ENCODE peak calls at places on chromosomes 5 and 9, in five cellular contexts. V is suprapubic skin, O is ovary, J is stomach, K is tibial nerve. P is an unnamed sample. For H3K27me3, the result is how much of the 10 kb centered on the place peaks cover.

GRCh38 chr9:74094766-74095165 is 402.4 kb upstream of the RORB start:
- DNase-seq in V (no peak), O (no peak), J (no peak), K (no peak), P (no peak)

GRCh38 chr9:121718063-121718462 is 66.6 kb downstream of the DAB2IP start:
- DNase-seq in V (no peak), O (peak), J (no peak), K (no peak), P (peak)

GRCh38 chr9:102499468-102499867 is 495.7 kb upstream of the CYLC2 start:
- DNase-seq in V (no peak), O (no peak), J (no peak), K (no peak), P (no peak)

GRCh38 chr5:38036765-38037164 is 196.9 kb upstream of the GDNF start:
- DNase-seq in V (no peak), O (no peak), J (no peak), K (no peak), P (no peak)

GRCh38 chr9:249025-249424 is 34.4 kb downstream of the DOCK8 start:
- DNase-seq in V (no peak), O (no peak), J (no peak), K (no peak), P (no peak)

GRCh38 chr5:93035194-93035593 is 545.8 kb downstream of the NR2F1-AS1 start:
- DNase-seq in V (no peak), O (no peak), J (no peak), K (no peak), P (no peak)

GRCh38 chr5:125316913-125317545 is 570.6 kb upstream of the ZNF608 start:
- DNase-seq in V (no peak), O (no peak), J (no peak), K (no peak), P (no peak)

GRCh38 chr5:31733365-31733764 is 94.4 kb downstream of the PDZD2 start:
- DNase-seq in V (no peak), O (no peak), J (no peak), K (no peak), P (no peak)

GRCh38 chr9:71697882-71698281 is 70.4 kb downstream of the CEMIP2 start:
- DNase-seq in V (no peak), O (no peak), J (no peak), K (no peak), P (no peak)

GRCh38 chr5:65102826-65103673 is 334.3 kb downstream of the CWC27 start:
- DNase-seq in V (peak), O (peak), J (peak), K (peak), P (peak)

GRCh38 chr5:40486437-40487270 is 193.1 kb upstream of the PTGER4 start:
- DNase-seq in V (no peak), O (no peak), J (no peak), K (no peak), P (no peak)

GRCh38 chr9:91131433-91131839 is 230.3 kb downstream of the AUH start:
- DNase-seq in V (peak), O (peak), J (peak), K (no peak), P (peak)

GRCh38 chr9:16213781-16214515 is 656.5 kb downstream of the BNC2 start:
- DNase-seq in V (no peak), O (peak), J (peak), K (peak), P (peak)

GRCh38 chr5:7916171-7916804 is 47.3 kb downstream of the MTRR start:
- DNase-seq in V (no peak), O (no peak), J (no peak), K (no peak), P (no peak)

GRCh38 chr9:107755267-107755666 is 265.7 kb upstream of the KLF4 start:
- DNase-seq in V (no peak), O (no peak), J (no peak), K (no peak), P (no peak)

GRCh38 chr9:36532353-36532752 is 40.3 kb upstream of the MELK start:
- DNase-seq in V (no peak), O (no peak), J (no peak), K (no peak), P (no peak)

GRCh38 chr5:58714046-58714445 is 131.2 kb downstream of the RAB3C start:
- DNase-seq in V (no peak), O (no peak), J (no peak), K (no peak), P (no peak)

GRCh38 chr5:54207566-54207965 is 102.8 kb downstream of the ARL15 start:
- DNase-seq in V (no peak), O (no peak), J (no peak), K (no peak), P (no peak)

GRCh38 chr9:121308765-121309164 is 40.8 kb downstream of the GSN start:
- DNase-seq in V (peak), O (no peak), J (no peak), K (no peak), P (no peak)

GRCh38 chr5:69331528-69332445 is 814 bp downstream of the CCDC125 start:
- DNase-seq in V (no peak), O (no peak), J (peak), K (no peak), P (no peak)

GRCh38 chr9:89999534-90000370 is 394.9 kb downstream of the GADD45G start:
- DNase-seq in V (no peak), O (peak), J (peak), K (no peak), P (peak)

GRCh38 chr9:131500939-131501541 is 1.7 kb upstream of the POMT1 start:
- DNase-seq in V (no peak), O (no peak), J (no peak), K (no peak), P (no peak)

GRCh38 chr5:18119156-18119785 is 485.0 kb downstream of the TAF11L14 start:
- DNase-seq in V (no peak), O (no peak), J (no peak), K (no peak), P (no peak)

GRCh38 chr5:31783762-31784161 is 144.8 kb downstream of the PDZD2 start:
- DNase-seq in V (no peak), O (no peak), J (no peak), K (no peak), P (no peak)

GRCh38 chr5:40603378-40603777 is 76.3 kb upstream of the PTGER4 start:
- DNase-seq in V (no peak), O (no peak), J (no peak), K (no peak), P (no peak)

GRCh38 chr9:126122901-126123616 is 203.6 kb upstream of the MVB12B start:
- DNase-seq in V (no peak), O (no peak), J (no peak), K (no peak), P (no peak)

GRCh38 chr5:107431998-107432397 is 238.7 kb downstream of the EFNA5 start:
- DNase-seq in V (no peak), O (no peak), J (no peak), K (no peak), P (no peak)

GRCh38 chr5:160479926-160480325 is 58.3 kb downstream of the PTTG1 start:
- DNase-seq in V (no peak), O (no peak), J (no peak), K (no peak), P (no peak)

GRCh38 chr5:36438765-36439501 is 137.2 kb upstream of the RANBP3L start:
- DNase-seq in V (no peak), O (no peak), J (no peak), K (no peak), P (no peak)

GRCh38 chr9:17627641-17628040 is 48.8 kb downstream of the SH3GL2 start:
- DNase-seq in V (no peak), O (no peak), J (no peak), K (no peak), P (no peak)

GRCh38 chr5:58265531-58265930 is 194.4 kb downstream of the PLK2 start:
- DNase-seq in V (no peak), O (no peak), J (no peak), K (no peak), P (no peak)

GRCh38 chr5:135094339-135095051 is 60.5 kb upstream of the PITX1 start:
- DNase-seq in V (peak), O (no peak), J (no peak), K (no peak), P (peak)

GRCh38 chr5:172223901-172224873 is 30.2 kb downstream of the EFCAB9 start:
- DNase-seq in V (no peak), O (no peak), J (no peak), K (no peak), P (no peak)

GRCh38 chr9:94593459-94594345 is at the start of gene FBP2:
- DNase-seq in V (no peak), O (no peak), J (peak), K (no peak), P (no peak)

GRCh38 chr9:127545196-127546124 is 66.6 kb upstream of the STXBP1 start:
- DNase-seq in V (no peak), O (peak), J (peak), K (peak), P (peak)

GRCh38 chr5:96933764-96934163 is 2.1 kb upstream of the LNPEP start:
- DNase-seq in V (no peak), O (no peak), J (no peak), K (no peak), P (no peak)

GRCh38 chr5:139394123-139394653 is 716 bp downstream of the PROB1 start:
- DNase-seq in V (no peak), O (peak), J (no peak), K (no peak), P (no peak)
- TF ChIP-seq EP300 in V (no peak), O (no peak), J (no peak), K (no peak), P (no peak)

GRCh38 chr9:97078362-97078761 is 39.4 kb upstream of the CTSV start:
- DNase-seq in V (no peak), O (no peak), J (no peak), K (no peak), P (no peak)

GRCh38 chr9:97077465-97078295 is 38.7 kb upstream of the CTSV start:
- DNase-seq in V (no peak), O (no peak), J (no peak), K (no peak), P (no peak)

GRCh38 chr9:97075289-97075870 is 36.4 kb upstream of the CTSV start:
- DNase-seq in V (no peak), O (no peak), J (no peak), K (no peak), P (no peak)

GRCh38 chr9:97072285-97072770 is 33.4 kb upstream of the CTSV start:
- DNase-seq in V (no peak), O (no peak), J (no peak), K (no peak), P (no peak)

DNA sequence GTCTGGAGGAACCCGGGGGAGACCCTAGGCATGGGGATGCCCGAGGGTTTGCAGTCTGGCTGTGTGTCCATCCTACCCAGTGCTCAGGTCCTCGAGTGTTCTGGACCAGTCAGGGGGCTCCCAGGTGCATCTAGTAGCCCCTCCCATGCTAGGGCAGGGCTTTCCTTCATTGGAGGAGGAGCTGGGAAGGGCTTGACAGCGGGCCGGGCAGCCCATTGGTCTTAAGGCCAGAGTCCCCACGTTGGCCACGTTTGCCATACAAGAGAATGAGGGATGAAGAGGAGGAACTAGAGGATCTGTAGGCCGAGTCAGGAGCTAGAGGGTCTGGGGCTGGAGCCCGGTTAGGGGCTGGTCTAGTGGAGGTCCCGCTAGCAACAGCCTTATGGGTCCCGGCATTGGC is 37.3 kb upstream of the CTSV start:
- DNase-seq in V (no peak), O (no peak), J (no peak), K (no peak), P (no peak)
- H3K27me3 ChIP-seq in V (under half), O (under half), J (half or more), K (half or more), P (under half)

GRCh38 chr9:12274577-12274976 is 418.6 kb upstream of the TYRP1 start:
- DNase-seq in V (no peak), O (no peak), J (no peak), K (no peak), P (no peak)

GRCh38 chr9:12272471-12273072 is 420.6 kb upstream of the TYRP1 start:
- DNase-seq in V (no peak), O (no peak), J (no peak), K (no peak), P (no peak)

GRCh38 chr9:12276451-12276850 is 416.7 kb upstream of the TYRP1 start:
- DNase-seq in V (no peak), O (no peak), J (no peak), K (no peak), P (no peak)
- TF ChIP-seq EP300 in V (no peak), O (no peak), J (no peak), K (no peak), P (no peak)

GRCh38 chr9:136193127-136193890 is 11.6 kb downstream of the LHX3 start:
- DNase-seq in V (no peak), O (no peak), J (no peak), K (no peak), P (no peak)
- H3K27me3 ChIP-seq in V (half or more), O (under half), J (half or more), K (half or more), P (under half)

GRCh38 chr9:22446950-22447606 is 454 bp downstream of the DMRTA1 start:
- DNase-seq in V (no peak), O (no peak), J (peak), K (no peak), P (peak)
- TF ChIP-seq EP300 in V (no peak), O (no peak), J (no peak), K (no peak), P (no peak)

GRCh38 chr5:76475936-76476335 is 72.9 kb downstream of the IQGAP2 start:
- DNase-seq in V (no peak), O (no peak), J (peak), K (no peak), P (no peak)
- H3K27me3 ChIP-seq in V (under half), O (under half), J (under half), K (under half), P (under half)

GRCh38 chr5:173597304-173597703 is 19.1 kb downstream of the BOD1 start:
- DNase-seq in V (no peak), O (no peak), J (no peak), K (no peak), P (no peak)

GRCh38 chr5:173598686-173599085 is 17.8 kb downstream of the BOD1 start:
- DNase-seq in V (no peak), O (no peak), J (no peak), K (peak), P (no peak)

GRCh38 chr5:173604141-173604540 is 12.3 kb downstream of the BOD1 start:
- DNase-seq in V (no peak), O (no peak), J (no peak), K (no peak), P (no peak)

DNA sequence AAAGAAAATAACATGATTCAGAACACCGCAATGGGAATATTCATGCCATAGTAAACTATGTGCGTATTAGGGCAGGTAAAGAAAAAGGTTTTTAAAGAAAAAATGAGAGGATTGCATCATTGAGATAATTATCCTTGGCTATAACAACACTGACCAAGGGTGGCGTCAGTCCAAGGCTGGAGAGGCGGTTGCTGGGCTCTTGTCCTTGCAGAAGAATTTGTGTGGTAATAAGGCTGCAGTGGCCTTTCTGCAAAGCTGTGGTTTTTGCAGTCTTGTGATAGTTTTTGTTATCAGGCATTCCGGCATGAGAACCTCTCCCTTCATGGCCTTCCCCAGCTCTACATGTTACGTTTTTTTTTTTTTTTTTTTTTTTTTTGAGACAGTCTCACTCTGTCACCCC is 14.0 kb downstream of the BOD1 start:
- DNase-seq in V (no peak), O (peak), J (no peak), K (peak), P (no peak)
- TF ChIP-seq EP300 in V (no peak), O (no peak), J (no peak), K (no peak), P (no peak)

DNA sequence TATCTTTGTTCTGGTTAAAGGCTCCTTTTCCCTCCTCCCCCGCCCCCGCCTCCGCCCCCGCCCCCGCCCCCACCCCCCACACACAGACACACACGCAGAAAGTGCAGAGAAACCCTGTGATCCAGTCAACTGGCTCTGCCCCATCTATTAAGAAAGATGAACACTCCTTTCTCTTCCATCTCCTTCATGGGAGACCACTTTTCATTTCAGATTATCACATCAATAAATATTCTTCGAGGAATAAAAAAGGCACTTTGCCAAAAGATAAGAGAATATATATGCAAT is 127.0 kb downstream of the TMEM161B start:
- DNase-seq in V (no peak), O (no peak), J (no peak), K (no peak), P (no peak)
- H3K27me3 ChIP-seq in V (half or more), O (under half), J (half or more), K (under half), P (half or more)

DNA sequence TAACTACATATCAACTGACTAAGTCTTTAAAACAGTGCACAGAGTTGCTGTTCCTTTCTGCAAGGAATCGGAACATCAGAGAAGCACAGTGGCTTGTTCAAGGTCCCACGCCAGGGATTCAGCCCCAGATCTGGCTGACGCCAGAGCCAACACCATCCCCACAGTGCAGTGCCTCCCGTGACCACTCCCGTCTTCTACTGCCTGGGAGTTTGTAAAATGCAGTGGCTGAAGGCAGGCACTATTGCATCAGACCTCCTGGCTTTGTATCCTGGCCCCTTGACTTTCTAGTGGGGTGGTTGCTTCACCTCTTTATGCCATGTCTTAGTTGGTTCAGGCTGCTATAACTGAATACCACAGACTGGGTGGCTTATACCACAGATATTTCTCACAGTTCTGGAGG is 131.0 kb downstream of the NSG2 start:
- DNase-seq in V (no peak), O (no peak), J (no peak), K (no peak), P (no peak)
- TF ChIP-seq EP300 in V (no peak), O (no peak), J (no peak), K (no peak), P (no peak)

DNA sequence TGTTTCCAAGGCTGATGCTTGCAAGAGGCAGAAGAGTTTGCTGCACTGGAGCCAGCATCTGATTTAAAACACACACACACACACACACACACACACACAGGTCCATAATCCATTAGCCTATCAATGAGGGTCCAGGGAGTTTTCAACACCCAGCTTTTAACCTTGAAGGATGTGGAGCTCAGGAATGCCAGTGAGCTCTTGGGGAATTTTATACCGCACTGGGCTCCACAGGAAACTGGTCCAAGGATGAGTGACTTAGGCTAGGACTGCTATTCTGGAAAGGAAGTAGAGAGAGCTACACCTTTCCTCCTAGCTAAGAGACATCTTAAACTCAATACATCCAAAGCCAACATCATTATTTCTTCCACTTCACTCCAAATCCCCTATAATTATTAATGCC is 942 bp upstream of the NRG2 start:
- DNase-seq in V (no peak), O (no peak), J (no peak), K (no peak), P (no peak)
- H3K27me3 ChIP-seq in V (under half), O (under half), J (under half), K (under half), P (under half)